ENCODE peak calls at places on chromosomes 4 and X, in five cellular contexts. X is cardiac fibroblast, Q is uterus, J is BJ, P is brain microvascular endothelial cell. H is an unnamed sample.

GRCh38 chrX:73214366-73215094 is at the start of gene NAP1L2:
- DNase-seq in P (no peak), Q (peak), X (peak), J (no peak), H (no peak)

GRCh38 chr4:115090483-115091075 is 22.8 kb downstream of the NDST4 start:
- DNase-seq in P (no peak), X (peak), J (no peak), Q (no peak), H (no peak)

GRCh38 chrX:40570346-40571093 is 10.2 kb upstream of the ATP6AP2 start:
- DNase-seq in Q (no peak), P (no peak), X (no peak), J (no peak), H (no peak)

GRCh38 chr4:40214661-40215418 is 18.0 kb downstream of the RHOH start:
- DNase-seq in Q (no peak), P (no peak), X (no peak), J (no peak), H (no peak)

GRCh38 chr4:157172011-157172410 is 48.5 kb upstream of the GRIA2 start:
- DNase-seq in X (peak), J (no peak), Q (no peak), P (no peak), H (no peak)

GRCh38 chr4:165872443-165873297 is at the start of gene TLL1:
- DNase-seq in X (peak), P (no peak), J (no peak), Q (no peak), H (no peak)

GRCh38 chr4:55635760-55636621 is at the start of gene NMU:
- DNase-seq in P (no peak), Q (no peak), X (peak), J (no peak), H (no peak)

GRCh38 chr4:34633216-34633615 is 1611.1 kb downstream of the ARAP2 start:
- DNase-seq in Q (no peak), X (peak), P (no peak), J (no peak), H (no peak)

GRCh38 chrX:3962511-3963350 is 249.3 kb upstream of the PRKX start:
- DNase-seq in X (peak), Q (no peak), P (peak), J (no peak), H (no peak)

GRCh38 chr4:183362916-183363542 is 40.8 kb upstream of the CLDN24 start:
- DNase-seq in Q (no peak), J (no peak), P (peak), X (no peak), H (no peak)

GRCh38 chr4:61938250-61938846 is 738.2 kb downstream of the ADGRL3 start:
- DNase-seq in X (no peak), J (no peak), P (no peak), Q (no peak), H (no peak)

GRCh38 chr4:38745881-38746280 is 36.9 kb downstream of the TLR10 start:
- DNase-seq in P (no peak), X (no peak), J (no peak), Q (no peak), H (no peak)

GRCh38 chr4:54289316-54289715 is 60.2 kb downstream of the PDGFRA start:
- DNase-seq in X (no peak), P (no peak), J (no peak), Q (no peak), H (no peak)

GRCh38 chr4:147078875-147079658 is 133.4 kb upstream of the TTC29 start:
- DNase-seq in J (no peak), X (peak), Q (peak), P (peak), H (no peak)

GRCh38 chr4:176193898-176194297 is 1.5 kb downstream of the SPATA4 start:
- DNase-seq in X (peak), P (peak), Q (no peak), J (peak), H (peak)

GRCh38 chr4:129218897-129219296 is 122.9 kb downstream of the C4orf33 start:
- DNase-seq in P (peak), J (no peak), Q (no peak), X (peak), H (no peak)

GRCh38 chr4:113153529-113154101 is 104.2 kb downstream of the ANK2 start:
- DNase-seq in P (no peak), Q (no peak), J (no peak), X (peak), H (no peak)

GRCh38 chrX:133726211-133726630 is 259.2 kb downstream of the GPC3 start:
- DNase-seq in X (peak), J (peak), Q (no peak), P (peak), H (peak)

GRCh38 chr4:126899382-126899801 is 733.4 kb upstream of the INTU start:
- DNase-seq in X (peak), J (peak), P (peak), Q (no peak), H (peak)

GRCh38 chr4:47101453-47101852 is 70.1 kb downstream of the GABRB1 start:
- DNase-seq in J (no peak), X (peak), P (no peak), Q (no peak), H (no peak)

GRCh38 chr4:73019462-73020047 is 50.0 kb downstream of the COX18 start:
- DNase-seq in J (no peak), Q (no peak), X (peak), P (peak), H (no peak)

GRCh38 chr4:81486502-81486901 is 14.8 kb upstream of the RASGEF1B start:
- DNase-seq in P (no peak), J (no peak), Q (no peak), X (no peak), H (no peak)

GRCh38 chrX:18946157-18946556 is 37.8 kb downstream of the PHKA2 start:
- DNase-seq in Q (no peak), P (no peak), X (no peak), J (no peak), H (no peak)

GRCh38 chr4:174427562-174428140 is 94.6 kb downstream of the HPGD start:
- DNase-seq in J (no peak), Q (no peak), P (no peak), X (peak), H (no peak)

GRCh38 chrX:54045563-54046228 is 1.4 kb upstream of the PHF8 start:
- DNase-seq in P (no peak), J (no peak), Q (no peak), X (no peak), H (no peak)

GRCh38 chr4:54005475-54005874 is 58.9 kb downstream of the CHIC2 start:
- DNase-seq in J (no peak), Q (no peak), P (no peak), X (peak), H (no peak)

GRCh38 chrX:111503594-111503993 is 7.9 kb upstream of the SERTM2 start:
- DNase-seq in X (no peak), Q (no peak), P (no peak), J (no peak), H (no peak)

GRCh38 chr4:186249785-186250739 is 15.9 kb upstream of the F11 start:
- DNase-seq in X (peak), J (no peak), P (peak), Q (no peak), H (peak)

GRCh38 chr4:121932212-121932974 is 19.5 kb downstream of the TRPC3 start:
- DNase-seq in Q (no peak), J (no peak), X (no peak), P (no peak), H (no peak)

GRCh38 chr4:90597927-90598326 is 470.7 kb downstream of the CCSER1 start:
- DNase-seq in Q (no peak), P (no peak), X (no peak), J (no peak), H (no peak)

GRCh38 chrX:19659929-19660328 is 144.6 kb upstream of the MAP3K15 start:
- DNase-seq in X (peak), Q (no peak), J (no peak), P (no peak), H (no peak)

GRCh38 chr4:4388836-4389575 is 2.1 kb downstream of the NSG1 start:
- DNase-seq in P (no peak), J (no peak), X (no peak), Q (no peak), H (no peak)

GRCh38 chr4:67678612-67679011 is 22.3 kb downstream of the UBA6 start:
- DNase-seq in X (no peak), J (no peak), P (no peak), Q (no peak), H (no peak)

GRCh38 chr4:8539661-8540060 is 40.5 kb upstream of the GPR78 start:
- DNase-seq in X (no peak), J (no peak), Q (no peak), P (no peak), H (no peak)

DNA sequence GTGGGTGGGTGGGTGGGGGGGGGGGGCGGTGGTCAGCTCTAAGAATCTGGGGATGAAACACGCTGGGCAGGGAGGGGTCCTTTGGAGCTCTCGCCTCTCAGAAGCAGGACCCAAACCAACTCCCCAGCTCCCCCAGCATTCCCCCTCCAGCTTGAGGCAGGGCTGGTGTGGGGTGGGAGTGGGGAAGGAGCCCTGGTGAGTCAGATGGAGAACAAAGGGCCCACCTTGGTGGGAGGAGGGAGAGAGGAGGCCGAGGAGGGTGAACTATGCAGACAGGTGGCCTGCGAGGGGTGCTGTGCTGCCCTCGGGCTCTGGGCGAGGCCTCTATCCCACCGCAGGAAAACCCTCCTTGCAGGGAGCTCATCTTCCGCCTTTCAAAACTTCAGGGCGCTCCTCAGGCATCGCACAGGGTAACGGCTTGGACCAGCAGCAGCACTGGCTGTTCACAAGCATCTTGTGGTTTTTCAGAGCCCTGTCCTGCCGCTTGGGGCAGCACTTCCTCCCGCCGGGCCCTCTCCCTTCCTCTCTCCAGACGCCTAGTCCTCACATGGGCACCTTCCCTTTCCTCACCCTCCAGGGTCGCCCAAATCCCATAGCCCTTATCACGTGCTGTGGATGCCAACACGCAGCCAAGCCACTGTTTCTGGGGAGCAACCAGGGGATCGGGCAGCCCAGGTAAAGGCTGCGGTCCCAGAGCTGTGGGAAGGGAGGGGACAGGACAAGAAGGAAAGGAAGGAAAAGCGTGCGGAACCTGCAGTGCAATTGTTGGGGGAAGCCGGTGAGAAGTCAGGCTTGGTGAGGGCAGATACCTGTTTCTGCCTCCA is 34.0 kb upstream of the GRPEL1 start:
- DNase-seq in J (no peak), Q (peak), X (peak), P (peak), H (no peak)
- H3K4me3 ChIP-seq in J (peak), Q (peak), X (no peak), P (peak), H (peak)

DNA sequence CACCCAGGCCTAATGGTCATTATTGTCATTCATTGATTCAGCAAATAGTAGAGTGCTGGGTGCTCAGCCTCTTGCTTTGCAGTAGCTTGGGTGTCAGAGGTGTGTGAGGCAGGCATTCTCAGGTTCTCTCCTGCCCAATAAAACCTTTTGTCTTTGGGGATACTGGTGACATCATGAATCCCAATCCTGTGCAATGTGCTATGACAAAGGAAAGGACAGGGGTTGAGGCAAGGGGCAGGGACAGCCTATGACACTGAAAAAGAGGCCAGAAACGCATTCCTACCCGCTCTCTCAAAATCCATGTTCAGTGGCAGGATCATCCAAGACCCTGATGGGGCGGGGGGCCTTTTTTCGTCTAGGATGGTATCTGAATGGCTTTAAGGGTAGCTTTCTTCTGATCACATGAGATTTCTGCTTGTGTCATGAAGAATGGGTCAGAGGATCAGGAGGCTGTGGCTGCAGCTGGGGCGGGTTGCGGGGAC is 1.5 kb upstream of the FAM193A start:
- DNase-seq in Q (no peak), P (no peak), X (peak), J (no peak), H (no peak)
- H3K4me3 ChIP-seq in Q (no peak), P (peak), X (peak), J (peak), H (peak)

GRCh38 chrX:24647257-24648058 is at the start of gene PCYT1B:
- DNase-seq in Q (peak), X (peak), P (peak), J (peak), H (no peak)
- H3K4me3 ChIP-seq in Q (peak), X (no peak), P (peak), J (peak), H (peak)

GRCh38 chrX:17560385-17560784 is 176.9 kb upstream of the SCML1 start:
- DNase-seq in P (no peak), X (no peak), Q (no peak), J (no peak), H (no peak)

GRCh38 chrX:17563515-17563914 is 173.8 kb upstream of the SCML1 start:
- DNase-seq in X (no peak), Q (no peak), J (no peak), P (peak), H (no peak)

GRCh38 chrX:17564689-17565409 is 172.4 kb upstream of the SCML1 start:
- DNase-seq in Q (no peak), P (no peak), X (peak), J (no peak), H (no peak)

GRCh38 chrX:17563076-17563475 is 174.2 kb upstream of the SCML1 start:
- DNase-seq in Q (no peak), X (no peak), J (no peak), P (no peak), H (no peak)

DNA sequence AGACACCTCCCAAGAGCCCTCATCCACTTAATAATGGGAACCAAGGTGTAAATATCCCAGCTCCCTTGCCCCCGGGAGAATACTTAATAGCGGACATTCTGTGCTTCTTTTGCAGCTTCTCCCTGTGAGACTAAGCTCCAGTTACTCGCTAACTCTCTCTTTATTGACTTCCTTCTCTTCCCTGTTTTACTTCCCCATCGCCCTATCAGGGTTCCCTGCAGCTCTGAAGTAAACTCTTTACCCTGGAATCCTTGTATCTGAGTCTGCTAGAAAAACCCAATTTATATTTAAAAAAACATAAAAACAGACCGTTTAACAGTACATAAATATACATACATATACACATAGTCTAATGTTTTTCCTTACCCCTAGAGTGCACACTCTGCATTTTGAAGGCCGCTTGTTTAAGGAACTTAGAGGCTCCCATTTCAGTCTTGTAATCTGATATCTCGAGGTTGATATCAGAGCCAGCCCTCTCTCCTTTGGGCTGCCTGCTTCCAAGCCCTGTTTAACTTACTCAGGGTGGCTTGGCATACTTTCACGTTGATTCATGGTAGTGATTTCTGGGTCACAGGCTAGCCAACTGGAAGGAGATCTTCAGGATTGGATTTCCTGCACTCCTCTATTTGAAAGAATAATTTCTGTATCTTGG is 177.4 kb upstream of the SCML1 start:
- DNase-seq in Q (peak), P (peak), J (peak), X (peak), H (no peak)
- H3K4me3 ChIP-seq in Q (no peak), P (no peak), J (no peak), X (no peak), H (no peak)

DNA sequence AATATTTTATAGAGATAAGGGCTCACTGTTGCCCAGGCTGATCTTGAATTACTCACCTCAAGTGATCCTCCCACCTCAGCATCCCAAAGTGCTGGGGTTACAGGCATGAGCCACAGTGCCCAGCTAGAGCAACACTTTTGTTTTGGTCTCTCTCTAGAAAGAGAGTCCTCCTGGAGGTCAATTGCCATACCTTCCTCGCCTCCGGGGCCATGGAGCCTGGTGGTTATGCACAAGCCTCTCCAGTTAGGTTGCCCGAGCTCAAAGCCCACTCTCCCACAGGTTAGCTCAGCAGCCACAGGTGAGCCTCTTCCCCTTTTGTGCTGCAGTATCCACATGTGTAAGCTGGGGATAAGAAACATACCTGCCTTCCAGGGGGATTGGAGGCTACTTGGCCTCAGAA is 24.2 kb upstream of the MAN2B2 start:
- DNase-seq in X (no peak), J (no peak), Q (no peak), P (no peak), H (no peak)
- H3K4me3 ChIP-seq in X (no peak), J (no peak), Q (no peak), P (no peak), H (no peak)

GRCh38 chr4:109672173-109672572 is 31.1 kb downstream of the CASP6 start:
- DNase-seq in P (no peak), X (no peak), Q (no peak), J (no peak), H (no peak)

GRCh38 chr4:109675181-109675580 is 28.1 kb downstream of the CASP6 start:
- DNase-seq in X (no peak), Q (no peak), J (no peak), P (no peak), H (no peak)

GRCh38 chr4:109671350-109671749 is 31.9 kb downstream of the CASP6 start:
- DNase-seq in J (no peak), X (peak), P (no peak), Q (no peak), H (no peak)

GRCh38 chr4:109675843-109676242 is 27.4 kb downstream of the CASP6 start:
- DNase-seq in J (no peak), P (no peak), X (no peak), Q (no peak), H (no peak)

GRCh38 chr4:109673303-109673702 is 29.9 kb downstream of the CASP6 start:
- DNase-seq in J (no peak), Q (no peak), P (no peak), X (no peak), H (no peak)
- H3K4me3 ChIP-seq in J (no peak), Q (no peak), P (no peak), X (no peak), H (no peak)

DNA sequence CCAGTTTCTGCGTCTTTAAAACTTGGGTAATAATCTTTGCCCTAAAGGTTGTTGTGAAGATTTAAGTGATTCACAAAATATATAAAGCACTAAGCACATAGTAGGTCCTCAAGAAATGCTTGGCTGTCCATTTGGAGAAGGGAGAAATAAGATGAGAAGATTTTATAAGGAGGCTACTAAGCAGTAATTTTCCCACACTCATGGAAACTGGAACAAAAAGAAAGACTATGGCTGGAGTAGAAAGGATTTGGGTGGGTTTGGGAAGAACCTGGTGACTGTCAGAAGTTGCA is 47.0 kb downstream of the PRPS1 start:
- DNase-seq in P (no peak), J (no peak), Q (no peak), X (no peak), H (no peak)
- H3K4me3 ChIP-seq in P (peak), J (no peak), Q (peak), X (peak), H (no peak)

GRCh38 chr4:168507178-168507577 is 10.3 kb downstream of the PALLD start:
- DNase-seq in P (no peak), X (no peak), Q (no peak), J (no peak), H (no peak)
- H3K4me3 ChIP-seq in P (no peak), X (no peak), Q (no peak), J (no peak), H (no peak)

DNA sequence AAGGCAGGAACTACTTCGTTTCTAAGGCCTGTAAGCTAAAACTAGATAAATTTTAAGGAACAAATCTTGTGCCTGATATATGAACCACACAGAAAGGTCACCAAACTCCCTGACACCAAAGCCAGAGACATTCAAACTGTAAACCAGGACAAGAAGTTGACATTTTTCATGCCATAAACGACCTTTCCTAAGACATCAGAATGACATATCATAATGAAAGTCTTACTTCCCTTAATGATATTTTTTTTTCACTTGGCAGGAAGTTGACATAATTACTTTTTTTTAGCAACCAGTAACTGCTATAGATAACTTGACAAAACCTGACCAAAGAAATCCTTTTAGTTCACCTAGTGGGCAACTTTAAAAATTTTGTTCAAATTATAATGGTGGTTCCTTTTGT is 231.5 kb upstream of the AGTR2 start:
- DNase-seq in J (no peak), X (no peak), P (no peak), Q (no peak), H (no peak)
- H3K4me3 ChIP-seq in J (no peak), X (no peak), P (no peak), Q (no peak), H (no peak)

H was measured in AG04449.